ENCODE peak calls at places on chromosome 20, in four cellular contexts. S is cardiac fibroblast, K is upper lobe of right lung, C is heart right ventricle. E is an unnamed sample.
A peak's percentile ranks its signal among the peaks of the same experiment; 100 is the strongest.

GRCh38 chr20:2606507-2607006 is 45.9 kb upstream of the NOP56 start:
- DNase-seq in C (no peak), K (no peak), S (no peak), E (no peak)

GRCh38 chr20:16615199-16615598 is 42.0 kb upstream of the KIF16B start:
- DNase-seq in K (no peak), S (peak; percentile 94), C (no peak), E (no peak)

GRCh38 chr20:24831232-24831631 is 117.8 kb upstream of the CST7 start:
- DNase-seq in K (no peak), S (no peak), C (no peak), E (no peak)

GRCh38 chr20:49769125-49769581 is 43.5 kb upstream of the SLC9A8 start:
- DNase-seq in C (no peak), S (peak; percentile 46), K (no peak), E (no peak)

GRCh38 chr20:50054626-50055511 is 58.1 kb downstream of the UBE2V1 start:
- DNase-seq in K (no peak), S (no peak), C (peak; percentile 55), E (no peak)

GRCh38 chr20:32682508-32682987 is 8.8 kb upstream of the C20orf203 start:
- DNase-seq in K (no peak), S (no peak), C (no peak), E (no peak)

GRCh38 chr20:38471987-38472512 is 593 bp upstream of the RALGAPB start:
- DNase-seq in K (no peak), S (no peak), C (no peak), E (no peak)

GRCh38 chr20:62714799-62715198 is 6.2 kb downstream of the NTSR1 start:
- DNase-seq in C (no peak), K (no peak), S (no peak), E (no peak)

GRCh38 chr20:34982270-34983088 is 26.8 kb downstream of the MYH7B start:
- DNase-seq in K (no peak), C (no peak), S (no peak), E (no peak)

GRCh38 chr20:51084598-51084997 is 61.7 kb upstream of the KCNG1 start:
- DNase-seq in S (no peak), K (no peak), C (no peak), E (no peak)

GRCh38 chr20:25356294-25356933 is 34.2 kb downstream of the ABHD12 start:
- DNase-seq in C (no peak), K (no peak), S (no peak), E (no peak)

GRCh38 chr20:2698912-2699311 is 6.3 kb downstream of the EBF4 start:
- DNase-seq in K (no peak), C (no peak), S (no peak), E (no peak)

GRCh38 chr20:9590189-9590588 is 75.8 kb downstream of the LAMP5 start:
- DNase-seq in S (peak; percentile 44), C (no peak), K (no peak), E (no peak)

GRCh38 chr20:1588869-1589460 is 30.8 kb downstream of the SIRPB1 start:
- DNase-seq in S (no peak), K (no peak), C (no peak), E (no peak)

GRCh38 chr20:11003341-11003740 is 329.5 kb upstream of the JAG1 start:
- DNase-seq in C (no peak), S (no peak), K (no peak), E (no peak)

GRCh38 chr20:3213226-3213625 is 3.9 kb downstream of the ITPA start:
- DNase-seq in C (no peak), S (no peak), K (no peak), E (no peak)

GRCh38 chr20:63225082-63225454 is 9.1 kb upstream of the YTHDF1 start:
- DNase-seq in C (no peak), K (no peak), S (no peak), E (no peak)

GRCh38 chr20:2610941-2611720 is 41.3 kb upstream of the NOP56 start:
- DNase-seq in K (no peak), S (no peak), C (no peak), E (no peak)

GRCh38 chr20:16283307-16283706 is 289.9 kb downstream of the KIF16B start:
- DNase-seq in K (no peak), S (no peak), C (no peak), E (no peak)

GRCh38 chr20:43444107-43444506 is 13.6 kb upstream of the SRSF6 start:
- DNase-seq in K (no peak), C (no peak), S (no peak), E (no peak)

DNA sequence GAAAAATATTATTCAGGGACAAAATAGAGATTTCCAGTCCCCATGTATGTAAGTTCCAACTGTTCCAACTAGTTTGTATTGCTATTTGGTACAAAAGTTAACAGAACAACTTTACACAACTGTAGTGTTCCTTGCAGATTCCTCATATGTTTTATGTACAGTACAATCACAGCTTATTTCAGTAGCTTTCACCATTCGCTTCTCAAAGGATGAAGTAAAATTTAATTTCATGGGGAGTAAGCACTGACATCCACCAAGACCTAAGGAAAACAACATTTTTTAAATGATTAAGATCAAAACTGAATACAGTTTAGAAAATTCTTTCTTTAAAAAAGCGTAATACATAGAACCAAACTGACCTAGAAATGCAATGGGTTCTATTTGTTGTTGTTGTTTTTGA is 24.6 kb downstream of the ZNF217 start:
- DNase-seq in S (no peak), C (no peak), K (no peak), E (no peak)
- H3K4me3 ChIP-seq in S (no peak overlapping the region), C (no peak overlapping the region), K (no peak overlapping the region), E (no peak overlapping the region)

GRCh38 chr20:46327557-46327956 is 19.3 kb upstream of the CDH22 start:
- DNase-seq in K (no peak), C (no peak), S (no peak), E (no peak)

GRCh38 chr20:46324379-46324778 is 16.1 kb upstream of the CDH22 start:
- DNase-seq in C (no peak), S (no peak), K (no peak), E (no peak)

GRCh38 chr20:46325788-46326472 is 17.6 kb upstream of the CDH22 start:
- DNase-seq in S (no peak), K (no peak), C (no peak), E (no peak)

GRCh38 chr20:46323557-46323956 is 15.3 kb upstream of the CDH22 start:
- DNase-seq in K (no peak), C (no peak), S (no peak), E (no peak)

GRCh38 chr20:46324960-46325703 is 16.8 kb upstream of the CDH22 start:
- DNase-seq in C (no peak), S (peak; percentile 54), K (no peak), E (no peak)
- TF ChIP-seq CTCF in C (peak; percentile 17), S (peak; percentile 54), K (no peak), E (no peak)

GRCh38 chr20:36865076-36865860 is 10.7 kb upstream of the TLDC2 start:
- DNase-seq in S (no peak), K (no peak), C (no peak), E (no peak)
- H3K4me3 ChIP-seq in S (no peak overlapping the region), K (no peak overlapping the region), C (no peak overlapping the region), E (no peak overlapping the region)

GRCh38 chr20:20573797-20574196 is 138.6 kb downstream of the RALGAPA2 start:
- DNase-seq in K (no peak), S (no peak), C (no peak), E (no peak)

GRCh38 chr20:20566523-20566922 is 145.9 kb downstream of the RALGAPA2 start:
- DNase-seq in C (no peak), S (no peak), K (no peak), E (no peak)

GRCh38 chr20:20567712-20568111 is 144.7 kb downstream of the RALGAPA2 start:
- DNase-seq in C (no peak), S (no peak), K (no peak), E (no peak)

GRCh38 chr20:20568604-20569205 is 143.7 kb downstream of the RALGAPA2 start:
- DNase-seq in S (peak; percentile 69), K (no peak), C (no peak), E (no peak)

DNA sequence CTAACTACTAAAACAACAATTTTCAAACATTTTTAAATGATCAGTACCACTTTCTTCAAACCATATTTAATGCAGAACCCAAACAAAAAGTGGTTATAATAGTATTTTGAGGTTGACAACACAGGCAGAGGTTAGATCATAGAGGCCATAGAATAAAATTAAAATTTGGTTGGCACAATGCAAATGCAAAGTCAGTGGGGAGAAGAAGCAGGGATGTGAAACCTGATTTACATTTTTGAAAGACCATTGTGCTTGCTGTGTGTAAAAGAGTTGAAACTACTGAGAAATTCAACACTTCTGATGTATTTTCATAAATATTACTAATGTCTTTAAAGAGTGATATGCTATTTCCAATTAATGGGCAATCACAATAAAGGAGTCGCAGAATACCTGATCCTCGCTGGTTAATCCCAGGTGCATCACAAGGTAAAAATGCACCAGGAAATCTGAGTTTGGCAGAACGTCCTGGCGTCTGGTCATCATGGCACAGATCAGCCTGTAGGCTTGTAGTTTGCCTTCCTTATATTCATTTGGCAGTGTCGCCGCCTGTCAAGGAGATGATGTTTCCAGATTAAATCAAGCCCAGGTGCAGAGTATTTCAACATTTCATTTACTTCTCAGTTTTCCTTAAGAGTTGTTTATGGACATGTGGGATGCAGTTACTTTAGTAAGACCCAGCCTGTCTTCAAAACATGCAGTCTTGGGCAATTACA is 141.2 kb downstream of the RALGAPA2 start:
- DNase-seq in S (no peak), C (no peak), K (no peak), E (no peak)
- TF ChIP-seq CTCF in S (no peak), C (no peak), K (no peak), E (no peak)

DNA sequence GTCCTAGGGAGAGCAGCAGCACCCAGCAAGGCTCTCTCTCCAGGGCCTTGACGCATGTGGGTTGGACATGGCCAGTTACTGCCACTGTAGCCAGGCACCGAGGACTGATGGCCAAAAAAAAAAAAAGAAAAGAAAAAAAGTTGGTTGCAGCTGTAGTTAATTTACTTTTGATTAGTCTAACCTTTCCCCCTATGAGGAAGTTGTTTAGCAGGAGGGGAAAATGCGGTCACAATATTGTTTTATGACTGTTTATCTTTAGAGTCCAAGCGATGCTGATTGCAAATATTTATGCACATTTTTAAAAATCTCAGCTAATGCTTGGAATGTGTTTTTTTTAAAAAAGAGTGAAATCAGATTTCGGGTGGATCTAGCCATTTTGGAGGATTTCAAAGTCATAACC is 315.4 kb downstream of the TFAP2C start:
- DNase-seq in K (no peak), C (no peak), S (no peak), E (no peak)
- H3K4me3 ChIP-seq in K (no peak overlapping the region), C (no peak overlapping the region), S (no peak overlapping the region), E (no peak overlapping the region)